ENCODE peak calls at places on chromosomes 11 and 22, in eight cellular contexts. E, W, D, P, O, A, Q and N are unnamed samples.

GRCh38 chr11:47204633-47204989 is 10.2 kb upstream of the DDB2 start:
- DNase-seq in E (no peak), W (peak; percentile 85), D (no peak), P (no peak), O (no peak), A (no peak), Q (no peak), N (peak; percentile 69)

GRCh38 chr22:19661156-19661555 is 53.1 kb upstream of the SEPTIN5 start:
- DNase-seq in E (no peak), W (no peak), D (no peak), P (no peak), O (no peak), A (no peak), Q (no peak), N (no peak)

GRCh38 chr11:3989891-3990290 is 104.7 kb upstream of the RRM1 start:
- DNase-seq in E (no peak), W (no peak), D (no peak), P (no peak), O (no peak), A (no peak), Q (no peak), N (no peak)

GRCh38 chr11:46485852-46486443 is 94.4 kb upstream of the CHRM4 start:
- DNase-seq in E (no peak), W (no peak), D (no peak), P (no peak), O (no peak), A (no peak), Q (no peak), N (no peak)

GRCh38 chr22:29145321-29146072 is 60.2 kb upstream of the EMID1 start:
- DNase-seq in E (no peak), W (no peak), D (no peak), P (no peak), O (no peak), A (no peak), Q (no peak), N (peak; percentile 66)

GRCh38 chr11:130462101-130462885 is 13.8 kb downstream of the ADAMTS15 start:
- DNase-seq in E (no peak), W (no peak), D (no peak), P (no peak), O (no peak), A (no peak), Q (no peak), N (peak; percentile 34)

GRCh38 chr11:75261902-75262361 is 21.4 kb downstream of the TPBGL start:
- DNase-seq in E (no peak), W (no peak), D (no peak), P (no peak), O (no peak), A (no peak), Q (no peak), N (no peak)

GRCh38 chr11:24412722-24413121 is 84.1 kb upstream of the LUZP2 start:
- DNase-seq in E (no peak), W (no peak), D (no peak), P (no peak), O (no peak), A (no peak), Q (no peak), N (no peak)

GRCh38 chr11:47394050-47394321 is 14.4 kb upstream of the SLC39A13 start:
- DNase-seq in E (no peak), W (no peak), D (no peak), P (no peak), O (no peak), A (no peak), Q (no peak), N (peak; percentile 47)

GRCh38 chr22:46842606-46843005 is 80.2 kb downstream of the TBC1D22A start:
- DNase-seq in E (no peak), W (no peak), D (no peak), P (no peak), O (no peak), A (no peak), Q (no peak), N (no peak)

GRCh38 chr11:15468471-15468870 is 353.7 kb downstream of the INSC start:
- DNase-seq in E (no peak), W (no peak), D (no peak), P (no peak), O (no peak), A (no peak), Q (no peak), N (no peak)

GRCh38 chr22:12697441-12697840 is 2830.6 kb upstream of the OR11H1 start:
- DNase-seq in E (no peak), W (no peak), D (no peak), P (no peak), O (no peak), A (no peak), Q (no peak), N (no peak)

GRCh38 chr11:31655483-31655882 is 145.9 kb downstream of the ELP4 start:
- DNase-seq in E (no peak), W (peak; percentile 82), D (no peak), P (no peak), O (no peak), A (no peak), Q (no peak), N (no peak)

GRCh38 chr11:32586576-32587190 is 3.1 kb downstream of the EIF3M start:
- DNase-seq in E (peak; percentile 7), W (peak; percentile 55), D (no peak), P (no peak), O (no peak), A (no peak), Q (no peak), N (peak; percentile 36)

GRCh38 chr11:70595452-70595851 is 197.1 kb downstream of the CTTN start:
- DNase-seq in E (no peak), W (no peak), D (no peak), P (no peak), O (no peak), A (no peak), Q (no peak), N (no peak)

GRCh38 chr22:37167981-37168647 is 18.4 kb upstream of the IL2RB start:
- DNase-seq in E (no peak), W (no peak), D (no peak), P (no peak), O (no peak), A (no peak), Q (no peak), N (no peak)

GRCh38 chr11:114738954-114739353 is 60.6 kb downstream of the NXPE2 start:
- DNase-seq in E (peak; percentile 71), W (peak; percentile 71), D (no peak), P (no peak), O (peak; percentile 62), A (peak; percentile 14), Q (peak; percentile 38), N (peak; percentile 36)

GRCh38 chr11:120881591-120881990 is 142.3 kb upstream of the TBCEL start:
- DNase-seq in E (no peak), W (no peak), D (no peak), P (no peak), O (no peak), A (no peak), Q (no peak), N (no peak)

GRCh38 chr11:26042113-26042512 is 289.8 kb upstream of the ANO3 start:
- DNase-seq in E (no peak), W (no peak), D (no peak), P (no peak), O (no peak), A (no peak), Q (no peak), N (no peak)

GRCh38 chr11:22432331-22433065 is 94.3 kb downstream of the SLC17A6 start:
- DNase-seq in E (no peak), W (no peak), D (no peak), P (peak; percentile 90), O (peak; percentile 74), A (peak; percentile 17), Q (no peak), N (peak; percentile 60)

GRCh38 chr11:123261345-123262106 is 66.5 kb upstream of the CLMP start:
- DNase-seq in E (peak; percentile 93), W (peak; percentile 96), D (peak; percentile 74), P (no peak), O (peak; percentile 93), A (peak; percentile 71), Q (peak; percentile 84), N (peak; percentile 90)

GRCh38 chr22:17581056-17581455 is 17.8 kb downstream of the SLC25A18 start:
- DNase-seq in E (no peak), W (no peak), D (no peak), P (no peak), O (no peak), A (no peak), Q (no peak), N (peak; percentile 67)

GRCh38 chr11:77129069-77129840 is 1.2 kb downstream of the MYO7A start:
- DNase-seq in E (no peak), W (no peak), D (no peak), P (no peak), O (no peak), A (no peak), Q (no peak), N (no peak)

GRCh38 chr11:34150494-34151151 is 45.2 kb downstream of the NAT10 start:
- DNase-seq in E (no peak), W (no peak), D (no peak), P (no peak), O (no peak), A (no peak), Q (no peak), N (no peak)

GRCh38 chr11:113286509-113287497 is 27.6 kb upstream of the TTC12 start:
- DNase-seq in E (no peak), W (no peak), D (no peak), P (no peak), O (no peak), A (no peak), Q (no peak), N (no peak)

GRCh38 chr11:32615422-32615821 is 31.8 kb downstream of the EIF3M start:
- DNase-seq in E (no peak), W (peak; percentile 28), D (no peak), P (no peak), O (no peak), A (no peak), Q (peak; percentile 10), N (no peak)

GRCh38 chr22:47196881-47197701 is 434.6 kb downstream of the TBC1D22A start:
- DNase-seq in E (no peak), W (no peak), D (peak; percentile 7), P (no peak), O (no peak), A (no peak), Q (no peak), N (no peak)

GRCh38 chr11:117204283-117205080 is 5.3 kb downstream of the TAGLN start:
- DNase-seq in E (no peak), W (no peak), D (no peak), P (no peak), O (no peak), A (no peak), Q (no peak), N (peak; percentile 40)

GRCh38 chr11:72724851-72725730 is 27.1 kb downstream of the ARAP1 start:
- DNase-seq in E (peak; percentile 94), W (peak; percentile 95), D (peak; percentile 58), P (no peak), O (peak; percentile 79), A (peak; percentile 87), Q (peak; percentile 85), N (peak; percentile 93)

GRCh38 chr22:30968924-30969531 is at the start of gene TUG1:
- DNase-seq in E (peak; percentile 98), W (peak; percentile 91), D (peak; percentile 94), P (peak; percentile 45), O (peak; percentile 97), A (peak; percentile 99), Q (peak; percentile 99), N (peak; percentile 99)

GRCh38 chr11:16512163-16512562 is 155.8 kb upstream of the SOX6 start:
- DNase-seq in E (no peak), W (no peak), D (no peak), P (no peak), O (no peak), A (no peak), Q (no peak), N (no peak)

GRCh38 chr11:120525285-120526085 is 13.9 kb downstream of the GRIK4 start:
- DNase-seq in E (no peak), W (no peak), D (no peak), P (no peak), O (no peak), A (no peak), Q (no peak), N (no peak)